ENCODE peak calls at places on chromosomes 6 and 20, in eight cellular contexts. A is left ventricle myocardium inferior, S is heart left ventricle, T is cardiac muscle cell, L is transverse colon, Y is SK-N-SH, M is MM.1S, C is sigmoid colon. N is an unnamed sample. For H3K4me1, the result is how much of the 10 kb centered on the place peaks cover.

GRCh38 chr6:132354517-132355167 is 46.6 kb downstream of the MOXD1 start:
- DNase-seq in C (no peak), L (peak), T (no peak), M (peak), A (no peak), Y (no peak), S (peak), N (no peak)

GRCh38 chr20:58513580-58514285 is 1.5 kb downstream of the APCDD1L start:
- DNase-seq in Y (no peak), A (no peak), L (no peak), S (no peak), C (no peak), M (no peak), T (no peak), N (no peak)

GRCh38 chr6:168007592-168008338 is 10.3 kb downstream of the KIF25 start:
- DNase-seq in A (no peak), L (no peak), M (no peak), C (no peak), T (peak), S (no peak), Y (no peak), N (no peak)

GRCh38 chr20:4059631-4060030 is 44.3 kb upstream of the RNF24 start:
- DNase-seq in T (no peak), Y (no peak), L (no peak), M (no peak), C (peak), S (no peak), A (no peak), N (no peak)

GRCh38 chr6:17829905-17830304 is 123.2 kb upstream of the NUP153 start:
- DNase-seq in C (no peak), Y (no peak), A (no peak), L (no peak), T (no peak), S (no peak), M (no peak), N (no peak)

GRCh38 chr6:150248300-150248699 is 105.5 kb downstream of the PPP1R14C start:
- DNase-seq in A (no peak), S (no peak), Y (no peak), M (no peak), L (no peak), C (no peak), T (no peak), N (no peak)

GRCh38 chr6:158468666-158469065 is 91.2 kb upstream of the TMEM181 start:
- DNase-seq in L (peak), Y (no peak), A (no peak), T (no peak), C (no peak), M (no peak), S (no peak), N (no peak)

GRCh38 chr6:149508485-149508884 is 23.7 kb upstream of the ZC3H12D start:
- DNase-seq in T (no peak), A (no peak), M (no peak), L (no peak), Y (no peak), S (no peak), C (no peak), N (no peak)

GRCh38 chr20:42277203-42277602 is 659.0 kb upstream of the CHD6 start:
- DNase-seq in T (no peak), L (no peak), Y (peak), S (no peak), C (no peak), A (no peak), M (no peak), N (no peak)

GRCh38 chr20:4136078-4136966 is 121.0 kb upstream of the RNF24 start:
- DNase-seq in A (no peak), C (no peak), S (no peak), M (no peak), L (no peak), Y (no peak), T (peak), N (no peak)

GRCh38 chr6:73508776-73509175 is 12.1 kb downstream of the EEF1A1 start:
- DNase-seq in Y (no peak), C (no peak), L (no peak), T (no peak), M (no peak), A (no peak), S (no peak), N (no peak)

GRCh38 chr6:53043626-53044025 is 21.6 kb upstream of the FBXO9 start:
- DNase-seq in Y (no peak), L (no peak), A (no peak), M (no peak), C (no peak), S (no peak), T (peak), N (no peak)

GRCh38 chr6:15411766-15412165 is 165.9 kb downstream of the JARID2 start:
- DNase-seq in L (no peak), M (no peak), Y (no peak), S (no peak), T (no peak), A (no peak), C (no peak), N (no peak)

GRCh38 chr20:59771506-59772372 is 161.7 kb downstream of the SYCP2 start:
- DNase-seq in C (peak), A (peak), Y (no peak), S (peak), L (no peak), T (no peak), M (no peak), N (no peak)

GRCh38 chr6:163714179-163714578 is 299.7 kb downstream of the QKI start:
- DNase-seq in C (no peak), S (no peak), M (no peak), Y (no peak), T (no peak), A (no peak), L (no peak), N (no peak)
- H3K4me1 ChIP-seq in C (under half), S (under half), M (under half), Y (under half), T (under half), A (under half), L (under half), N (under half)

DNA sequence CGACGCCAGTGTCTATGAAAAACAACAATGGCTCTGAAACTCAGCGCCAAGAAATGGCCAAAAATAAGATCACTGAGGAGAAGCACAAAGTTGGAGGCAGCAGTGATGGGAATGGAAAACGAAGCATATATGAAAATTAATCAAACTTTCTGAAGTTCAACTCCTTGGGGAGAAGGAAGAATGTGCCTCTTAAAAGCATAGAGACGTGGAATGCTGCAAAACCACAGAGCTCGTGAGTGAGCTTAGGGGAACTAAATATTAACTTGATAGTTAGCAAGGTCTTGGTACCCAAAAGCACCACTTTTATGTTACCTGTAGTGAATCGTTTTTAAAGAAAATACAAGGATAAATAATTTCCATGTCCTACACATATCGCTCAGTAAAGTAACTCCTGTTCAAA is 11.2 kb upstream of the ADGRF5 start:
- DNase-seq in C (no peak), M (no peak), T (peak), A (no peak), S (no peak), Y (no peak), L (no peak), N (no peak)
- H3K27ac ChIP-seq in C (no peak), M (no peak), T (no peak), A (peak), S (peak), Y (no peak), L (no peak), N (peak)

DNA sequence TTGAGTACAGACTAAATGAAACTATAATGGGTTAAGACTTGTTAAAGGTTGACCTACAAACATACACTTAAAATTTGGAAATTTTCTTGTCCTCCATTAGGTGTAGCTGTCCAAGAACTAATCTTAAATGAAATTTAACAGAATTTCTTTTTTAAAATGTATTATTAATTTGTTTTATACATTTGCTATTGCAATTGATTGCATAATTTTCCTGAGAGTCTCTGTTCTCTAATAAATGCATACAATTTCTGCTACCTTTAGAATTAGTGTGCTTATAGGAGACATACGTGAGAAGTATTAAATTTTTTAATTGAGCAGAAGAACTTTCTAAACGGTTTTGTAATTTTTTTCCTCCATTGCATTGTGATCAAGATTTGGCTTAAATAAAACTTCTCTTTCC is 1.5 kb downstream of the FAM135A start:
- DNase-seq in S (no peak), Y (no peak), T (no peak), C (no peak), M (no peak), L (no peak), A (no peak), N (no peak)
- H3K4me3 ChIP-seq in S (peak), Y (peak), T (peak), C (no peak), M (peak), L (peak), A (peak), N (peak)

GRCh38 chr20:44491635-44492395 is 16.1 kb downstream of the TTPAL start:
- DNase-seq in C (peak), M (no peak), Y (no peak), S (no peak), A (no peak), L (peak), T (peak), N (no peak)
- H3K4me1 ChIP-seq in C (under half), M (under half), Y (under half), S (under half), A (under half), L (under half), T (under half), N (under half)

GRCh38 chr6:43176423-43176786 is 5.3 kb downstream of the SRF start:
- DNase-seq in C (no peak), T (no peak), Y (no peak), L (no peak), S (no peak), M (no peak), A (no peak), N (no peak)
- H3K27ac ChIP-seq in C (peak), T (no peak), Y (no peak), L (peak), S (no peak), M (no peak), A (peak), N (no peak)

GRCh38 chr6:170087946-170088348 is 202.9 kb downstream of the DLL1 start:
- DNase-seq in S (no peak), L (peak), C (peak), M (no peak), T (no peak), A (peak), Y (no peak), N (no peak)
- H3K4me3 ChIP-seq in S (no peak), L (peak), C (no peak), M (no peak), T (no peak), A (no peak), Y (no peak), N (no peak)

GRCh38 chr20:50146732-50147662 is 6.5 kb downstream of the PEDS1 start:
- DNase-seq in M (no peak), T (no peak), A (no peak), S (no peak), C (no peak), L (peak), Y (no peak), N (no peak)
- H3K4me1 ChIP-seq in M (under half), T (under half), A (half or more), S (half or more), C (half or more), L (under half), Y (under half), N (under half)